ENCODE peak calls at places on chromosomes 1 and 21, in seven cellular contexts. P, W, E, A, R, Z and L are unnamed samples.

GRCh38 chr1:59699227-59699847 is 115.4 kb upstream of the HOOK1 start:
- DNase-seq in P (peak; percentile 62), W (no peak), E (peak; percentile 36), A (no peak), R (no peak), Z (peak; percentile 53), L (no peak)

GRCh38 chr1:156214024-156214748 is 1.4 kb downstream of the PMF1 start:
- DNase-seq in P (no peak), W (no peak), E (no peak), A (no peak), R (peak; percentile 47), Z (peak; percentile 49), L (no peak)

GRCh38 chr1:117077267-117077666 is 17.1 kb downstream of the TTF2 start:
- DNase-seq in P (peak; percentile 90), W (no peak), E (no peak), A (no peak), R (no peak), Z (no peak), L (no peak)

GRCh38 chr1:158068918-158069317 is 75.5 kb downstream of the KIRREL1 start:
- DNase-seq in P (no peak), W (no peak), E (no peak), A (no peak), R (no peak), Z (no peak), L (no peak)

GRCh38 chr1:79042117-79042516 is 35.6 kb upstream of the ADGRL4 start:
- DNase-seq in P (peak; percentile 58), W (no peak), E (no peak), A (no peak), R (no peak), Z (no peak), L (no peak)

GRCh38 chr21:45923146-45923545 is 58.4 kb upstream of the COL6A1 start:
- DNase-seq in P (peak; percentile 29), W (peak; percentile 52), E (peak; percentile 74), A (peak; percentile 50), R (peak; percentile 93), Z (peak; percentile 46), L (peak; percentile 60)

GRCh38 chr1:32247983-32248889 is 1.2 kb downstream of the FAM167B start:
- DNase-seq in P (peak; percentile 74), W (peak; percentile 69), E (peak; percentile 65), A (peak; percentile 71), R (peak; percentile 97), Z (peak; percentile 92), L (peak; percentile 92)

GRCh38 chr1:231590453-231591198 is 36.0 kb upstream of the DISC1 start:
- DNase-seq in P (peak; percentile 78), W (peak; percentile 31), E (peak; percentile 27), A (peak; percentile 64), R (peak; percentile 78), Z (no peak), L (peak; percentile 48)

GRCh38 chr1:107546571-107546970 is 405.7 kb downstream of the NTNG1 start:
- DNase-seq in P (no peak), W (no peak), E (no peak), A (no peak), R (no peak), Z (no peak), L (no peak)

GRCh38 chr1:60596791-60597748 is 485.3 kb upstream of the NFIA start:
- DNase-seq in P (peak; percentile 57), W (no peak), E (no peak), A (no peak), R (no peak), Z (peak; percentile 29), L (no peak)

GRCh38 chr1:23718482-23718881 is 24.8 kb upstream of the ELOA start:
- DNase-seq in P (peak; percentile 29), W (no peak), E (no peak), A (peak; percentile 38), R (peak; percentile 91), Z (peak; percentile 76), L (no peak)

GRCh38 chr1:54486864-54487263 is 61.2 kb upstream of the ACOT11 start:
- DNase-seq in P (peak; percentile 37), W (no peak), E (no peak), A (no peak), R (no peak), Z (no peak), L (no peak)

GRCh38 chr1:204350857-204351573 is 8.7 kb downstream of the PLEKHA6 start:
- DNase-seq in P (peak; percentile 79), W (no peak), E (no peak), A (peak; percentile 94), R (peak; percentile 95), Z (peak; percentile 46), L (peak; percentile 77)

GRCh38 chr1:166489670-166490436 is 323.1 kb upstream of the FAM78B start:
- DNase-seq in P (no peak), W (no peak), E (peak; percentile 55), A (peak; percentile 8), R (no peak), Z (peak; percentile 56), L (no peak)

GRCh38 chr1:216119600-216119999 is 303.6 kb downstream of the USH2A start:
- DNase-seq in P (no peak), W (no peak), E (no peak), A (peak; percentile 23), R (no peak), Z (no peak), L (no peak)

GRCh38 chr1:183472488-183473285 is at the start of gene SMG7:
- DNase-seq in P (no peak), W (peak; percentile 23), E (peak; percentile 57), A (peak; percentile 46), R (no peak), Z (peak; percentile 72), L (peak; percentile 40)

GRCh38 chr1:204359474-204360255 is at the start of gene PLEKHA6:
- DNase-seq in P (no peak), W (no peak), E (no peak), A (peak; percentile 92), R (peak; percentile 80), Z (peak; percentile 35), L (no peak)

GRCh38 chr1:2807678-2808385 is 6.3 kb upstream of the TTC34 start:
- DNase-seq in P (no peak), W (no peak), E (no peak), A (no peak), R (no peak), Z (no peak), L (no peak)

GRCh38 chr1:2805801-2806430 is 4.4 kb upstream of the TTC34 start:
- DNase-seq in P (no peak), W (no peak), E (no peak), A (no peak), R (no peak), Z (no peak), L (no peak)

GRCh38 chr1:2808831-2809605 is 7.5 kb upstream of the TTC34 start:
- DNase-seq in P (no peak), W (no peak), E (no peak), A (no peak), R (no peak), Z (no peak), L (no peak)

GRCh38 chr1:2808386-2808705 is 6.9 kb upstream of the TTC34 start:
- DNase-seq in P (no peak), W (no peak), E (no peak), A (no peak), R (no peak), Z (no peak), L (no peak)

GRCh38 chr1:2807036-2807435 is 5.5 kb upstream of the TTC34 start:
- DNase-seq in P (no peak), W (no peak), E (no peak), A (no peak), R (no peak), Z (no peak), L (no peak)
- H3K9me3 ChIP-seq in P (no peaks in the 10 kb centered on the region), W (no peaks in the 10 kb centered on the region), E (no peaks in the 10 kb centered on the region), A (no peaks in the 10 kb centered on the region), R (peaks cover 7% of the 10 kb centered on the region), Z (no peaks in the 10 kb centered on the region), L (peaks cover 1% of the 10 kb centered on the region)

DNA sequence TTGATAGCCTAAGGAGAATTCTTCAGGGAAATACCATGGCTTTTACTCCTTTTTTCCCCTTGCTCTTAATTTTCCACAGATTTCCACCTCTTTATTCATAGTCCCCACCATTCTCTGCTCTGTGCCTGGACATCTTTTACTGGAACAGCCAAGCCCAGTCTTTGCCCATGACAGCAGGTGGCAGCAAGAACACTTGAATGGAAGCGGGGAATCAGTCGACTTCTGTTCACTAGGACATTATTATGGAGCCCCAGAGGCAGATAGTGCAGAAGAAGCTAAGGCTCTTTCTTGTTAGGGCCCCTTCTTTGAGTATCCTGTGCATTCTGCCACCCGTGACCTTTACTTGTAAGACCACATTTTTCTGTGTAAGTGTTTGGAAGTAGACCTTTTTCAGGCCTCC is 6.3 kb downstream of the OR14I1 start:
- DNase-seq in P (no peak), W (no peak), E (no peak), A (no peak), R (no peak), Z (no peak), L (peak; percentile 38)
- H3K9me3 ChIP-seq in P (peaks cover 6% of the 10 kb centered on the region), W (no peaks in the 10 kb centered on the region), E (no peaks in the 10 kb centered on the region), A (no peaks in the 10 kb centered on the region), R (peaks cover 73% of the 10 kb centered on the region), Z (no peaks in the 10 kb centered on the region), L (no peaks in the 10 kb centered on the region)

GRCh38 chr1:2871246-2871815 is 69.8 kb upstream of the TTC34 start:
- DNase-seq in P (no peak), W (no peak), E (no peak), A (no peak), R (no peak), Z (no peak), L (no peak)

GRCh38 chr1:2867861-2868260 is 66.4 kb upstream of the TTC34 start:
- DNase-seq in P (no peak), W (no peak), E (no peak), A (no peak), R (no peak), Z (peak; percentile 40), L (no peak)

GRCh38 chr1:2867087-2867425 is 65.6 kb upstream of the TTC34 start:
- DNase-seq in P (no peak), W (no peak), E (no peak), A (no peak), R (no peak), Z (no peak), L (no peak)

GRCh38 chr1:2866415-2867086 is 65.1 kb upstream of the TTC34 start:
- DNase-seq in P (no peak), W (no peak), E (no peak), A (no peak), R (no peak), Z (no peak), L (no peak)

DNA sequence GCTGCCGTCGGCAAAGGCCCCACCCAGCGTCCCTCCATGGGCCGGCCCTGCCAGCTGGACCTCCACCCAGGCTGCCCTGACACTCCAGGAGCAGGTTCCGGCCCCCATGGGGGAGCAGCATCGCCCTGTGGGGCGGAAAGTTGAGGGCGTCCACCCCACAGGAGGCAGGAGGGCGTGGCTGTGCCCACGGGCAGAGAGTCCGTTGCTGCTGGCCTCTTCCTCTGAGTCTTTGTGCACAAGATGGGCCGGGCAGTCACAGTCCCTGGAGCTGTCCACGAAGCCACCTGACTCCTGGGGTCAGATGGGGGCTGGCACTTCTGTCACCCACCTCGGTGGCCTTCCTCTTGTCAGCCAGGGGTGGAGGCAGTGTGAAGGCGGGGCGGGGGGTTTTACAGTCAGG is 67.1 kb upstream of the TTC34 start:
- DNase-seq in P (no peak), W (no peak), E (no peak), A (no peak), R (no peak), Z (no peak), L (no peak)
- H3K9me3 ChIP-seq in P (peaks cover 8% of the 10 kb centered on the region), W (peaks cover 4% of the 10 kb centered on the region), E (peaks cover 5% of the 10 kb centered on the region), A (no peaks in the 10 kb centered on the region), R (peaks cover 12% of the 10 kb centered on the region), Z (no peaks in the 10 kb centered on the region), L (peaks cover 25% of the 10 kb centered on the region)

GRCh38 chr1:248047008-248047407 is 372 bp downstream of the OR2L3 start:
- DNase-seq in P (no peak), W (no peak), E (no peak), A (no peak), R (no peak), Z (no peak), L (no peak)

GRCh38 chr1:248046536-248046935 is at the start of gene OR2L3:
- DNase-seq in P (no peak), W (no peak), E (no peak), A (no peak), R (no peak), Z (no peak), L (no peak)

GRCh38 chr1:248045209-248045608 is 1.4 kb upstream of the OR2L3 start:
- DNase-seq in P (no peak), W (no peak), E (no peak), A (no peak), R (no peak), Z (no peak), L (no peak)
- H3K9me3 ChIP-seq in P (peaks cover 5% of the 10 kb centered on the region), W (no peaks in the 10 kb centered on the region), E (no peaks in the 10 kb centered on the region), A (no peaks in the 10 kb centered on the region), R (peaks cover 62% of the 10 kb centered on the region), Z (no peaks in the 10 kb centered on the region), L (no peaks in the 10 kb centered on the region)